ENCODE peak calls at places on chromosomes 1 and 21, in nine cellular contexts. T is pancreas; N is ovary; G is spleen; D is breast epithelium; R is effector memory CD4-positive, alpha-beta T cell; W is ascending aorta; V is H1; L is PC-3. S is an unnamed sample. For H3K27me3, the result is how much of the 10 kb centered on the place peaks cover.

GRCh38 chr1:111517464-111518225 is 14.2 kb upstream of the ADORA3 start:
- DNase-seq in G (no peak), R (no peak), D (no peak), N (no peak), V (no peak), W (no peak), T (no peak), L (no peak), S (no peak)

GRCh38 chr21:42526379-42526727 is 12.7 kb downstream of the SLC37A1 start:
- DNase-seq in V (no peak), L (no peak), T (no peak), R (no peak), G (no peak), D (no peak), N (peak), W (no peak), S (peak)

GRCh38 chr1:33349778-33350610 is 29.1 kb upstream of the A3GALT2 start:
- DNase-seq in L (peak), R (peak), T (peak), N (peak), W (peak), G (peak), V (peak), D (peak), S (peak)

GRCh38 chr1:75203415-75204277 is 69.5 kb downstream of the LHX8 start:
- DNase-seq in R (no peak), G (no peak), N (no peak), L (peak), V (no peak), W (no peak), T (no peak), D (no peak), S (peak)

GRCh38 chr1:35452086-35452485 is 105.1 kb downstream of the KIAA0319L start:
- DNase-seq in V (no peak), D (peak), W (peak), N (no peak), T (no peak), G (no peak), R (no peak), L (no peak), S (no peak)

GRCh38 chr1:210234254-210234747 is 1.7 kb downstream of the SERTAD4 start:
- DNase-seq in D (no peak), L (no peak), W (no peak), R (no peak), G (no peak), T (peak), V (peak), N (no peak), S (no peak)

GRCh38 chr1:228039504-228039903 is 32.7 kb downstream of the WNT3A start:
- DNase-seq in R (no peak), L (no peak), G (peak), W (no peak), N (no peak), V (peak), D (peak), T (peak), S (no peak)

GRCh38 chr1:230459463-230459862 is 33.3 kb upstream of the PGBD5 start:
- DNase-seq in G (no peak), W (no peak), L (peak), T (no peak), V (no peak), N (no peak), D (no peak), R (no peak), S (no peak)

GRCh38 chr1:173856014-173856413 is 11.8 kb downstream of the GAS5 start:
- DNase-seq in T (no peak), D (no peak), V (no peak), L (no peak), N (no peak), G (no peak), W (no peak), R (no peak), S (no peak)

GRCh38 chr21:34801519-34802132 is 132.8 kb downstream of the CLIC6 start:
- DNase-seq in T (no peak), N (no peak), D (no peak), R (no peak), G (no peak), V (no peak), L (peak), W (peak), S (no peak)

GRCh38 chr21:20999567-21000169 is 1.5 kb downstream of the NCAM2 start:
- DNase-seq in T (no peak), R (no peak), L (peak), V (peak), W (no peak), G (no peak), D (no peak), N (peak), S (peak)

GRCh38 chr1:151720190-151720953 is 950 bp upstream of the RIIAD1 start:
- DNase-seq in T (no peak), N (no peak), W (peak), V (no peak), G (no peak), L (no peak), R (no peak), D (no peak), S (peak)

GRCh38 chr1:52662645-52663313 is 29.8 kb downstream of the SHISAL2A start:
- DNase-seq in L (peak), N (no peak), T (no peak), V (peak), W (no peak), R (no peak), D (no peak), G (no peak), S (peak)

GRCh38 chr1:12450831-12451559 is 167.0 kb downstream of the DHRS3 start:
- DNase-seq in G (no peak), T (no peak), W (no peak), D (no peak), L (no peak), R (no peak), N (no peak), V (no peak), S (no peak)

GRCh38 chr1:151539321-151540020 is 638 bp upstream of the TUFT1 start:
- DNase-seq in L (peak), D (peak), R (peak), V (no peak), N (peak), G (peak), W (peak), T (peak), S (peak)

GRCh38 chr1:76254165-76255043 is 179.9 kb downstream of the ST6GALNAC3 start:
- DNase-seq in W (no peak), T (no peak), L (no peak), N (no peak), G (no peak), D (no peak), V (no peak), R (no peak), S (no peak)

GRCh38 chr21:45249626-45250025 is 38.1 kb downstream of the POFUT2 start:
- DNase-seq in D (no peak), T (no peak), G (no peak), W (no peak), L (no peak), N (no peak), V (no peak), R (no peak), S (peak)

GRCh38 chr1:11193376-11193775 is 4.2 kb downstream of the ANGPTL7 start:
- DNase-seq in W (no peak), T (no peak), D (no peak), N (no peak), V (no peak), R (no peak), G (no peak), L (no peak), S (no peak)

DNA sequence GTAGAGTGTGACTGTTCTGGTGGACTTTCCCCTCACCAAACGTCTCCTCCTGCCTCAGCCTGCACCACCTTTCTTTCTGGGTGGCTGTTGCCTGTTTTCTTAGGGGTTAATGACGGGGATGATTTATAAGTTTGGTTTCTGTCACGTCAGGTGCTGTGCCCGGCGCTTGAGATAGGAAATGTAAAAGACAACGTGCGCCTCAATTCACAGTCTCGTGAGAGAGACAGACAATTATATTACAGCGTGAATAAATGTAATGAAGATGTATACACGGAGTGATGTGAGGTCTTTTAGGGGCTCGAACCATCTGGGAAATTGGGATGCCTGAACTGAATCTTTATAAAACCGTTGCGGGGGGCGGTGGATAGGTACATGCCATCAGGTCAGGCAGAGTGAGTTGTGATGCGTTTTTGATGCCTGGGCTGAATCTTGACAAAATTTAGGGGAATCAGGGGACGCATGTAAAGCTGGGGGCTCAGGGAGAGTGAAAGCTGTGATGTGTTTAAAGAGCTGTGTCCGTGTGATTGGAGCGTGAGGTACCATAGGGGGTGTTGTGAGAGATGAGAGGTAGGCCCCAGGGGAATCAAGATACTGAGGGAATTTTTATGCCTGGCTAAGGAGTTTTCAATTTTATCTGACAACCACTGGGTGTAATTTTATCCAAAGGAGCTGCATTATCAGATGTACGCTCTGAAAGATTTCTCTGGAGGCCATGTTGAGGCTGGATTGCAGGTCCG is 817 bp downstream of the TIPRL start:
- DNase-seq in V (no peak), T (no peak), R (no peak), D (no peak), G (no peak), N (no peak), L (peak), W (no peak), S (no peak)
- H3K4me3 ChIP-seq in V (peak), T (peak), R (peak), D (peak), G (peak), N (peak), L (peak), W (peak), S (peak)

GRCh38 chr1:182235604-182235951 is 156.0 kb downstream of the GLUL start:
- DNase-seq in V (no peak), L (no peak), R (no peak), T (no peak), G (no peak), W (no peak), D (no peak), N (no peak), S (no peak)
- H3K27me3 ChIP-seq in V (under half), L (under half), R (under half), T (under half), G (under half), W (under half), D (under half), N (under half), S (under half)

DNA sequence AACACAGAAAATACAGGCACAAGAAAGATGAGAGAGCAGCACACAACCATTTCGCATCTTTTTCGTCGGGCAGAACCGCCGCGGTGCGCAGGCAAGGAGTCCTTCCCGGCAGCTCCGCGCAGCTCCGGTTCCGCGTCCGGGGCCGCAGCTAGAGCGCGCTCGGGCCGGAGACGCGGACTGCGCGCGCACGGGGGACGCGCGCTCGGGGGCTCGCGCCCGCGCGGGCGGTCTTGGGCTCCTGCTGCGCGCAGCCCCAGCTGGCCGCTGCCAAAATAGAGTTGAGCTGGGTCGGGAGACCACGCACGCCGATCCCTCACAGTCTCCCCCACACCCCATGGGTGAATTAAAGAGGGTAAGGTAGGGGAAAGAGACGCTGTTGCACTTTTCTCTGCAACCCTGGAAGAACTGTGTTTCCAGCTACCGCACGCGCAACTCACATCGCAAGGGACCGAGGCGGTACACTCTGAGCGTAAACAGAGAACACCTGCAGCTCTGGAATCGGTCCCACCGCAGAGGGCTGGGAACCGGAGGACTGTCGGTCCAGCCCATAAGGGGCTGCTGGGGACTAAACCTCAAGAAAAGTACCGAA is 1.6 kb downstream of the NR5A2 start:
- DNase-seq in L (peak), W (no peak), N (no peak), D (no peak), G (peak), T (peak), R (no peak), V (peak), S (peak)
- H3K4me3 ChIP-seq in L (peak), W (peak), N (peak), D (peak), G (peak), T (peak), R (peak), V (peak), S (peak)

GRCh38 chr1:18004257-18004656 is 103.3 kb upstream of the IGSF21 start:
- DNase-seq in L (no peak), N (no peak), T (no peak), R (no peak), G (no peak), V (no peak), W (no peak), D (no peak), S (no peak)
- H3K27me3 ChIP-seq in L (half or more), N (under half), T (under half), R (under half), G (under half), V (under half), W (under half), D (under half), S (under half)

GRCh38 chr1:164559342-164560070 is 522 bp downstream of the PBX1 start:
- DNase-seq in L (peak), W (peak), V (peak), N (peak), T (peak), D (no peak), R (no peak), G (peak), S (peak)
- H3K4me3 ChIP-seq in L (peak), W (peak), V (peak), N (peak), T (peak), D (peak), R (peak), G (peak), S (peak)

DNA sequence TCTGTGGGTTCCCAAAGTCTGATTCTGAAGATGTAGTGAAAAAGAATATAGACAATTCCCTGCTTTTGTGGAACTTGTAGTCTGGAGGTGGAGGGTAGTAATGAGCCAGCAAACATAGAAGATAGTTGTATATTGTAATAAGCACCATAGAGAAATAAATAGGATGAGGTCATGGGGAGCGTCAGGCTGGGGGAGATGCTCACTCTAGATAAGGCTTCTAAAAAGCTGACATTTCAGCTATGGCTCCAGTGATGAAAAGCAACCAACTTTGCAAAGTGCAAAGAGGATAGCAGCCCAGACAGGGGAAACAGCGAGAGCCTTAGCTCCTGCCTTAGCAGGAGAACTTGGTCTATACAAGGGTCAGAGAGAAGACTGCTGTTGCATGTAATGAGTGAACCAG is 98.0 kb upstream of the RALGPS2 start:
- DNase-seq in T (no peak), N (no peak), D (no peak), W (no peak), G (no peak), V (no peak), R (no peak), L (no peak), S (no peak)
- H3K27me3 ChIP-seq in T (under half), N (under half), D (under half), W (under half), G (under half), V (under half), R (under half), L (under half), S (under half)

GRCh38 chr1:81876901-81877750 is 76.4 kb downstream of the ADGRL2 start:
- DNase-seq in G (no peak), W (no peak), L (no peak), V (no peak), R (no peak), N (no peak), D (no peak), T (no peak), S (no peak)
- H3K4me3 ChIP-seq in G (no peak), W (no peak), L (no peak), V (no peak), R (no peak), N (no peak), D (no peak), T (no peak), S (no peak)

DNA sequence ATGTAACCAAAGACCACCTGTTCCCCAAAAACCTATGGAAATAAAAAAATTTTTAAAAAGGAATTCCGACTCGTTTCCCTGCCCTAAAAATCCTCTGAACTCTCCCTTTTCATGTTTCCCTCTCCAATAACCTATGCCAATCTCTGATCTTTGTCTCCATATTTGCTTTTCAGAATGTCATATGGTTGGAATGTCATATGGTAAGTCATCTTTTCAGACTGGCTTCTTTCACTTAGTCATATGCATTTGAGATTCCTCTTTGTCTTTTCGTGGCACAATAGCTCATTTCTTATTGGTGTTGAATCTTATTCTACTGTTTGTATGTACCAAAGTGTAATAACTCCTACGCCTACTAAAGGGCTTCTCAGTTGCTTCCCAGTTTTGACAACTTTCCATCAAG is 117.5 kb downstream of the BACH1 start:
- DNase-seq in D (no peak), T (no peak), N (no peak), L (peak), R (no peak), V (no peak), G (no peak), W (no peak), S (no peak)
- H3K27me3 ChIP-seq in D (under half), T (under half), N (under half), L (under half), R (under half), V (under half), G (under half), W (under half), S (under half)